ENCODE peak calls at places on chromosomes 6 and 20, in seven cellular contexts. D, K, J, G, N, O and M are unnamed samples.

GRCh38 chr6:10736721-10737120 is 10.9 kb upstream of the TMEM14B start:
- DNase-seq in D (no peak), K (no peak), J (no peak), G (no peak), N (no peak), O (no peak), M (no peak)

GRCh38 chr6:73802366-73802765 is 106.4 kb downstream of the CD109 start:
- DNase-seq in D (no peak), K (no peak), J (no peak), G (no peak), N (no peak), O (no peak), M (no peak)

GRCh38 chr6:138540468-138540867 is 41.2 kb upstream of the NHSL1 start:
- DNase-seq in D (no peak), K (no peak), J (no peak), G (no peak), N (no peak), O (no peak), M (no peak)

GRCh38 chr6:45420083-45420908 is 42.6 kb upstream of the SUPT3H start:
- DNase-seq in D (peak), K (peak), J (peak), G (no peak), N (no peak), O (no peak), M (peak)

GRCh38 chr6:31143148-31143547 is 4.3 kb upstream of the PSORS1C2 start:
- DNase-seq in D (no peak), K (peak), J (peak), G (peak), N (no peak), O (no peak), M (no peak)

GRCh38 chr20:20277772-20278382 is 90.0 kb upstream of the INSM1 start:
- DNase-seq in D (no peak), K (no peak), J (peak), G (peak), N (no peak), O (no peak), M (no peak)

GRCh38 chr6:1088441-1089001 is 223.4 kb upstream of the FOXQ1 start:
- DNase-seq in D (no peak), K (no peak), J (no peak), G (no peak), N (no peak), O (no peak), M (no peak)

GRCh38 chr6:150894935-150895686 is 29.6 kb downstream of the MTHFD1L start:
- DNase-seq in D (peak), K (no peak), J (no peak), G (no peak), N (peak), O (no peak), M (no peak)

GRCh38 chr6:140205795-140206593 is 831.5 kb upstream of the CITED2 start:
- DNase-seq in D (no peak), K (no peak), J (no peak), G (no peak), N (no peak), O (no peak), M (no peak)

GRCh38 chr20:41391587-41392001 is 25.0 kb upstream of the EMILIN3 start:
- DNase-seq in D (no peak), K (no peak), J (no peak), G (no peak), N (no peak), O (no peak), M (no peak)

GRCh38 chr6:44100088-44100550 is 27.1 kb downstream of the MRPL14 start:
- DNase-seq in D (peak), K (no peak), J (no peak), G (no peak), N (no peak), O (peak), M (peak)

GRCh38 chr6:168089186-168090063 is 10.4 kb upstream of the FRMD1 start:
- DNase-seq in D (no peak), K (no peak), J (peak), G (no peak), N (no peak), O (no peak), M (no peak)

GRCh38 chr6:150142304-150142656 is 564 bp upstream of the PPP1R14C start:
- DNase-seq in D (no peak), K (peak), J (no peak), G (no peak), N (no peak), O (no peak), M (no peak)

GRCh38 chr20:52490715-52491430 is 299.3 kb upstream of the ZFP64 start:
- DNase-seq in D (no peak), K (no peak), J (no peak), G (no peak), N (no peak), O (no peak), M (no peak)

GRCh38 chr20:38117205-38117604 is 47.9 kb downstream of the TGM2 start:
- DNase-seq in D (no peak), K (no peak), J (no peak), G (no peak), N (no peak), O (no peak), M (no peak)

GRCh38 chr6:116465246-116465645 is 4.1 kb downstream of the CALHM6 start:
- DNase-seq in D (no peak), K (no peak), J (peak), G (no peak), N (no peak), O (peak), M (no peak)

GRCh38 chr6:28751514-28751913 is 172.3 kb downstream of the TRIM27 start:
- DNase-seq in D (no peak), K (no peak), J (no peak), G (no peak), N (no peak), O (no peak), M (no peak)

GRCh38 chr20:41259309-41259708 is 58.2 kb downstream of the ZHX3 start:
- DNase-seq in D (no peak), K (no peak), J (no peak), G (no peak), N (no peak), O (no peak), M (no peak)

GRCh38 chr20:51750037-51750769 is 18.0 kb downstream of the ATP9A start:
- DNase-seq in D (peak), K (no peak), J (peak), G (peak), N (no peak), O (no peak), M (no peak)

GRCh38 chr6:37021356-37022129 is 16.1 kb downstream of the FGD2 start:
- DNase-seq in D (peak), K (no peak), J (no peak), G (no peak), N (no peak), O (peak), M (peak)

GRCh38 chr20:60137657-60138245 is 179.5 kb downstream of the CDH26 start:
- DNase-seq in D (peak), K (peak), J (peak), G (no peak), N (no peak), O (peak), M (peak)

GRCh38 chr6:4125933-4126864 is 9.2 kb downstream of the ECI2 start:
- DNase-seq in D (no peak), K (no peak), J (no peak), G (no peak), N (no peak), O (no peak), M (no peak)

GRCh38 chr6:170073846-170074245 is 217.0 kb downstream of the DLL1 start:
- DNase-seq in D (peak), K (no peak), J (peak), G (no peak), N (no peak), O (no peak), M (no peak)

GRCh38 chr6:71197267-71197666 is 91.3 kb upstream of the OGFRL1 start:
- DNase-seq in D (no peak), K (no peak), J (no peak), G (no peak), N (no peak), O (no peak), M (no peak)

GRCh38 chr20:2760381-2761305 is 39.8 kb downstream of the CPXM1 start:
- DNase-seq in D (no peak), K (no peak), J (no peak), G (no peak), N (no peak), O (no peak), M (no peak)

GRCh38 chr20:58131111-58131510 is 97.3 kb downstream of the ANKRD60 start:
- DNase-seq in D (no peak), K (peak), J (no peak), G (no peak), N (no peak), O (no peak), M (peak)

GRCh38 chr6:44898296-44898930 is 429.7 kb upstream of the RUNX2 start:
- DNase-seq in D (no peak), K (no peak), J (no peak), G (no peak), N (no peak), O (no peak), M (no peak)

GRCh38 chr20:14928083-14928482 is 590.7 kb upstream of the FLRT3 start:
- DNase-seq in D (no peak), K (no peak), J (no peak), G (no peak), N (no peak), O (no peak), M (no peak)

GRCh38 chr6:70371454-70372105 is 41.7 kb upstream of the FAM135A start:
- DNase-seq in D (no peak), K (no peak), J (no peak), G (no peak), N (peak), O (no peak), M (no peak)

GRCh38 chr6:78910611-78911134 is 43.3 kb downstream of the IRAK1BP1 start:
- DNase-seq in D (peak), K (peak), J (peak), G (peak), N (peak), O (no peak), M (peak)

GRCh38 chr6:143223895-143224294 is 163.2 kb downstream of the AIG1 start:
- DNase-seq in D (no peak), K (peak), J (peak), G (peak), N (no peak), O (no peak), M (no peak)

GRCh38 chr6:130050230-130050629 is 31.8 kb downstream of the L3MBTL3 start:
- DNase-seq in D (no peak), K (no peak), J (no peak), G (no peak), N (no peak), O (no peak), M (no peak)

GRCh38 chr20:44848254-44849015 is 37.1 kb upstream of the YWHAB start:
- DNase-seq in D (no peak), K (no peak), J (no peak), G (no peak), N (no peak), O (no peak), M (no peak)